ENCODE peak calls at places on chromosome 21, in six cellular contexts. Z, T, N, A, L and V are unnamed samples.

GRCh38 chr21:23633447-23633846 is 1973.8 kb downstream of the MRPL39 start:
- DNase-seq in T (no peak), L (no peak), Z (no peak), N (no peak), A (no peak), V (no peak)

GRCh38 chr21:46054447-46054846 is 43.5 kb upstream of the COL6A2 start:
- DNase-seq in L (no peak), T (peak; percentile 50), N (no peak), Z (peak; percentile 44), A (no peak), V (no peak)

GRCh38 chr21:29287383-29287782 is 11.3 kb upstream of the BACH1 start:
- DNase-seq in N (no peak), A (no peak), Z (peak; percentile 49), T (no peak), L (no peak), V (no peak)

GRCh38 chr21:26788783-26789182 is 56.4 kb downstream of the ADAMTS1 start:
- DNase-seq in L (no peak), A (no peak), N (no peak), T (no peak), Z (peak; percentile 61), V (no peak)

GRCh38 chr21:16072176-16072575 is 342.4 kb downstream of the USP25 start:
- DNase-seq in N (no peak), Z (no peak), A (no peak), L (no peak), T (no peak), V (no peak)

GRCh38 chr21:15775981-15776380 is 46.2 kb downstream of the USP25 start:
- DNase-seq in L (no peak), N (peak; percentile 46), A (no peak), Z (peak; percentile 54), T (no peak), V (no peak)

GRCh38 chr21:46498335-46499050 is 39.8 kb downstream of the DIP2A start:
- DNase-seq in T (no peak), L (peak; percentile 70), A (no peak), Z (no peak), N (no peak), V (no peak)

GRCh38 chr21:28781602-28782274 is 210.9 kb downstream of the LTN1 start:
- DNase-seq in A (no peak), N (peak; percentile 31), Z (peak; percentile 62), L (no peak), T (no peak), V (peak; percentile 10)

DNA sequence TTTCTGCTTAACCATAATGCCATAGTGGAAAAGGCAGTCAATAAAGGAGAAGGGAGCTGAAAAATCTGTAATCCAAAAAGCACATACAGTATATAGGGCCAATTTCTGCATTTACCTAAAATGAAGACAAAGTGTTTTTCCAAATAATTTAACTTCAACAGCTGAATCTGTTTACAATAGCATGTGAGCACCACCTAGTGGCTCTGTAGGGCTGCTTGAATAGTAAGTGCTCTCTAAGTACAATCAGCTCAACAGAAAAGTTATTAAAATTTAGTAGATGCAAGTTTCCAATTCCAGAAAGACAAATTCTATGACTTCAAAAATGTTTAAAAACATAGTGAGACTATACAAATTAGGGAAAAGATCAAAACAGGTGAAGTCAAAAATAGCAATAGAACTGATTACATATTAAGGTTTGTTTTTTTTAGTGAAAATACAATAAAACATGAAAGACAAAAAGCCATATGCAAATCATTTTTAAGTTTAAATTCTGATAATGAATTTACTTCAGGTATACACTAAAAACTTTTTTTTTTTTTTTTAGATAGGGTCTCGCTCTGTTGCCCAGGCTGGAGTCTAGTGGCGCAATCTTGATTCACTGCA is 220.0 kb downstream of the SETD4 start:
- DNase-seq in N (peak; percentile 54), T (peak; percentile 41), L (no peak), A (peak; percentile 13), Z (peak; percentile 94), V (peak; percentile 37)
- TF ChIP-seq CTCF in N (peak; percentile 85), T (peak; percentile 97), L (peak; percentile 71), A (peak; percentile 78), Z (peak; percentile 94), V (peak; percentile 71)

GRCh38 chr21:35154788-35155187 is 105.7 kb upstream of the RUNX1 start:
- DNase-seq in L (no peak), T (no peak), Z (no peak), N (no peak), A (no peak), V (no peak)
- TF ChIP-seq CTCF in L (no peak), T (no peak), Z (no peak), N (no peak), A (no peak), V (no peak)

GRCh38 chr21:44950016-44950326 is 10.1 kb downstream of the SLX9 start:
- DNase-seq in N (no peak), T (no peak), A (no peak), Z (no peak), L (no peak), V (no peak)
- TF ChIP-seq CTCF in N (no peak), T (no peak), A (peak; percentile 65), Z (no peak), L (no peak), V (no peak)

GRCh38 chr21:31198575-31198974 is 145.5 kb downstream of the TIAM1 start:
- DNase-seq in T (no peak), A (no peak), N (peak; percentile 49), L (no peak), Z (peak; percentile 78), V (peak; percentile 38)
- TF ChIP-seq CTCF in T (peak; percentile 89), A (peak; percentile 73), N (peak; percentile 64), L (peak; percentile 54), Z (peak; percentile 55), V (peak; percentile 43)

GRCh38 chr21:40472026-40472425 is 374.9 kb downstream of the DSCAM start:
- DNase-seq in Z (no peak), A (no peak), T (no peak), N (no peak), L (no peak), V (no peak)

GRCh38 chr21:40471103-40471502 is 375.9 kb downstream of the DSCAM start:
- DNase-seq in A (no peak), L (no peak), T (no peak), N (no peak), Z (no peak), V (no peak)

GRCh38 chr21:40465382-40465781 is 381.6 kb downstream of the DSCAM start:
- DNase-seq in L (no peak), N (no peak), A (no peak), Z (no peak), T (no peak), V (no peak)

DNA sequence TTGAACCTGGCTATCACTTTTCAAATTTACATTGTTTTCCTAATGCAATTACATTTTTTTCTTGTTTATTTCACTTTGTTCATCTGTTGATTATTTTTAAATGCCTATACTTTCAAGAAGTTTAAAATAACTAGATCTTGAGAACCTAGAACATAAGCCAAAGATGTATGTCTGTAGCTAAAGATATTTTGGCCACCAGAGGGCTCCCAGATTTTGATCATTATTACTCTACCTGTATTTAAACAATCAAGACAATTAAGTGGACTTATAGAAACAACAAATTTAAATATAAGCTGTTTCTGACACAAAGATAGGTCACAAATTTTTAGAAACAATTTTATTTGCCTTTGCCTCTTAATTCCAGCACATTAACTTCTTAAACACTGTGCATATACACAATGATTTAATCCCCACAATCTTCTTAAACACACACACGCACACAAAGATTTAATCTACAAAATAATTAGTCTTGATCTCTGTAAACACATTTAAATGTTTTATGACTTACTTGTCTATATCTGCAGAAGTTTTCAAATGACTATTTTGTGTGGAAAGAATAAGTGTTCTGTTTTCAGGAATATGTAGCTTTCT is 380.0 kb downstream of the DSCAM start:
- DNase-seq in N (no peak), L (no peak), T (no peak), A (no peak), Z (peak; percentile 1), V (no peak)
- TF ChIP-seq CTCF in N (peak; percentile 36), L (no peak), T (peak; percentile 84), A (no peak), Z (no peak), V (no peak)

DNA sequence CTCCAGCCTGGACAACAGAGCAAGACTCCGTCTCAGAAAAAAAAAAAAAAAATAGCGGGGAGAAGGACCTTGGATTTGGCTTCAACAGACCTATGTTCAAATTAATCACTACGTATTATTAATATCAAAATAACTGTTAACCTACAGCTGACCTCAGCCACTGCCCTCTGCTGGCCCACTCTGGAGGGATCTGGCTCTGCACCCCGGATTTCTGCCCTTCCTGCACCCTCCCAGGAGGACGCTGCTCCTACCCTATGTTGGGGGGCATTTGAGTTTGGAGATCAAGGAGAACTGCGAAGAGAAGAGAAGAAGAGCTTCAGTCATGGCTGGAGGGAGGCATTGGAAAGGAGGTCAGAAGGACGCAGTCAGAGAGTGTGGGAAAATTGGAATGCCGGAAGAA is 96.7 kb downstream of the PSMG1 start:
- DNase-seq in N (no peak), L (no peak), T (no peak), Z (no peak), A (no peak), V (no peak)
- TF ChIP-seq CTCF in N (no peak), L (no peak), T (peak; percentile 31), Z (peak; percentile 13), A (no peak), V (peak; percentile 3)

DNA sequence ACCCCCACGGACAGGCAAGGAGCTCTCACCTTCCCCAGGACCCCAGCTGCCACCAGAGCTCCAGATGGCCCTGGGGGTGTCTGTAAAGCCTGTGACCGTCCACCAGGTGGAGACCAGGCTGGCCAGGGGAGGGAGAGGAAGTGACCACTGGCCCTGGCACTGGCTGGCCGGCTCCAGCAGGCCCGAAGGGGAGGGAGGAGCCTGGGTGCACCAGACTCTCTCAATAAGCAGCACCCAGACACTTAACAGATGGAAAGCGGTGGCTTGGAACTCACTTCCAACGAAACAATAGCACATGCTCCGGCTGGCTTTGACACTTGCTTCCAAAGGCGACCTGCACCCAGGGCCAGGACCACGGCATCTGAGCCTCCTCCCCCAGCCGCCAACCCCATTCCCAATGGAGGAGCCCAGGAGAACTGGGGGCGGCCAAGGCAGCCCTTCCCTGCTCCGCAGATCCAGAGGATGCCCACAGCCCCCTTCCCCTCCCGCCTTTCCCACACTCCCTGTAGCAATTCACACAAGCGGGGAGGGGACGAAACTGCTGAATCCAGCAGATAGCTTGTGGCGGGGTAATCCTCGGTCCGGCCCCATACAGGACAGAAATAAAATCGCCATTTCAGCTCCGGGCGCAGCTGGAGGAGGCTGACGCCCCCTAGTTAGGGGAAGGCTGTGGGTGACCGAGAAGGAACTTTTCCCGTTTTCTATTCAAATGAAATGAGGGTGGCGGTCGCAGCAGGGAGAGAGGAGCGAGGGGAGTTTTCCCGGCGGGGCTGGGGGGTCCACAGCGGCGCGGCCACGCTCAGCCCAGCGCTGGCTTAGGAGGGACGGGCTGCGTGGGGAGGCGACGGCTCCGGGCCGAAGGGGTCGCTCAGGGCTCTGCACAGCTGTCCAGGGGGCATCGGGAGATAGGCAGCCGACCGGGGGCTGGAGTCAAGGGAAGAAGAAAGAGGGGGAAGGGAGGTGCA is 612 bp upstream of the PDE9A start:
- DNase-seq in T (peak; percentile 67), A (no peak), N (no peak), Z (peak; percentile 30), L (peak; percentile 85), V (no peak)
- TF ChIP-seq CTCF in T (peak; percentile 63), A (no peak), N (no peak), Z (peak; percentile 25), L (peak; percentile 49), V (no peak)